ENCODE peak calls at places on chromosome 10, in eight cellular contexts. Y, M, J, S, B, R, P and H are unnamed samples.

GRCh38 chr10:60934215-60935175 is 9.5 kb downstream of the RHOBTB1 start:
- DNase-seq in Y (no peak), M (no peak), J (peak), S (no peak), B (no peak), R (no peak), P (no peak), H (no peak)

GRCh38 chr10:73095479-73096021 is 1.1 kb downstream of the P4HA1 start:
- DNase-seq in Y (peak), M (peak), J (peak), S (peak), B (peak), R (no peak), P (peak), H (peak)

GRCh38 chr10:17026686-17027485 is 102.7 kb downstream of the CUBN start:
- DNase-seq in Y (peak), M (no peak), J (peak), S (peak), B (peak), R (no peak), P (peak), H (peak)

GRCh38 chr10:70528726-70529362 is 50.3 kb downstream of the PALD1 start:
- DNase-seq in Y (peak), M (peak), J (peak), S (peak), B (peak), R (no peak), P (peak), H (peak)

GRCh38 chr10:69088471-69088769 is 517 bp downstream of the SRGN start:
- DNase-seq in Y (no peak), M (no peak), J (peak), S (no peak), B (no peak), R (no peak), P (no peak), H (no peak)

GRCh38 chr10:22170582-22170981 is 47.2 kb downstream of the EBLN1 start:
- DNase-seq in Y (no peak), M (no peak), J (no peak), S (no peak), B (no peak), R (no peak), P (no peak), H (no peak)

GRCh38 chr10:133258066-133258817 is 18.4 kb downstream of the ADAM8 start:
- DNase-seq in Y (no peak), M (peak), J (no peak), S (no peak), B (no peak), R (peak), P (no peak), H (peak)

GRCh38 chr10:68989317-68989990 is 851 bp downstream of the KIFBP start:
- DNase-seq in Y (peak), M (no peak), J (peak), S (peak), B (peak), R (no peak), P (peak), H (no peak)

GRCh38 chr10:29435809-29436501 is 147.1 kb downstream of the LYZL1 start:
- DNase-seq in Y (peak), M (no peak), J (peak), S (peak), B (peak), R (no peak), P (peak), H (no peak)

GRCh38 chr10:76509501-76509900 is 1078.1 kb downstream of the LRMDA start:
- DNase-seq in Y (peak), M (no peak), J (peak), S (no peak), B (no peak), R (no peak), P (no peak), H (no peak)

GRCh38 chr10:15182541-15183207 is 14.2 kb upstream of the NMT2 start:
- DNase-seq in Y (no peak), M (no peak), J (peak), S (peak), B (peak), R (no peak), P (peak), H (peak)

GRCh38 chr10:132872658-132873057 is 69.7 kb downstream of the CFAP46 start:
- DNase-seq in Y (no peak), M (no peak), J (no peak), S (no peak), B (no peak), R (no peak), P (no peak), H (no peak)

GRCh38 chr10:35236739-35237138 is 99.6 kb upstream of the CCNY start:
- DNase-seq in Y (peak), M (no peak), J (peak), S (peak), B (peak), R (no peak), P (no peak), H (peak)

GRCh38 chr10:31819393-31819820 is 109.2 kb downstream of the ARHGAP12 start:
- DNase-seq in Y (no peak), M (no peak), J (no peak), S (no peak), B (no peak), R (no peak), P (peak), H (no peak)

GRCh38 chr10:63700209-63700934 is 179.2 kb downstream of the REEP3 start:
- DNase-seq in Y (peak), M (peak), J (peak), S (peak), B (peak), R (no peak), P (peak), H (peak)

GRCh38 chr10:59553127-59553649 is 156.5 kb downstream of the SLC16A9 start:
- DNase-seq in Y (no peak), M (no peak), J (no peak), S (no peak), B (no peak), R (no peak), P (no peak), H (no peak)
- TF ChIP-seq CTCF in Y (no peak), M (no peak), J (no peak), S (no peak), B (no peak), R (no peak), P (no peak), H (no peak)

DNA sequence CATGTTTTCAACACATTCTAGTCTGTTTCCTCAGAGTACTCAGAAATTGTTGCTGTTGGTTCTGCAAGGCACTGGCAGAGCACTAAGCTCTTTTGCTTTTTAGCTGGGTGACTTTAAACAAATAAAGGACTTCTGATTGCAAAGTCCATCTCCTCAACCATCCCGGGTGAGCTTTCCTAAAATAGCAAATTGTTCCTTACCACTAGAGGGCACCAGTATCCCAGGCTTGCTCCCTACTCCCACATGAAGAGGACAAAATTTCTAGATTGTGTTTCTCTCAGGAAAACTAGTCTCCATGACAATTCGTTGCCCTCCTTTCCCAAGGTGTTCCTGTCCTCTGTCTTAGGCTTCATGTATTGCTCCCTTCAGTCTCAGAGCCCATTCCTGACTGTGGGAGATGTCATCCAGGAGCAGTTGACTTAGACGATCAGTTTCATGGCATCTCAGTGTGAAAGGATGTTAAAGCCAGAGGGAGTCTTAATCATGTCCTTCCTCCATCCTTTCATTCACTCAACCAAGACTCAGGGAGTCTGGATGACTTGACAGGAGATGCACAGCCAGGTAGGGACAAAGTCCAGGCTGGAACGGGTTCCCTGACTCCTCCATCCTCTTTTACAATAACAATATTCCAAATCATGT is 23.8 kb downstream of the OPALIN start:
- DNase-seq in Y (peak), M (peak), J (peak), S (peak), B (peak), R (no peak), P (peak), H (peak)
- TF ChIP-seq CTCF in Y (peak), M (peak), J (peak), S (peak), B (peak), R (peak), P (peak), H (peak)

GRCh38 chr10:56782503-56782902 is 421.4 kb upstream of the ZWINT start:
- DNase-seq in Y (no peak), M (no peak), J (no peak), S (no peak), B (no peak), R (no peak), P (no peak), H (no peak)
- TF ChIP-seq CTCF in Y (no peak), M (no peak), J (no peak), S (no peak), B (no peak), R (no peak), P (no peak), H (peak)

DNA sequence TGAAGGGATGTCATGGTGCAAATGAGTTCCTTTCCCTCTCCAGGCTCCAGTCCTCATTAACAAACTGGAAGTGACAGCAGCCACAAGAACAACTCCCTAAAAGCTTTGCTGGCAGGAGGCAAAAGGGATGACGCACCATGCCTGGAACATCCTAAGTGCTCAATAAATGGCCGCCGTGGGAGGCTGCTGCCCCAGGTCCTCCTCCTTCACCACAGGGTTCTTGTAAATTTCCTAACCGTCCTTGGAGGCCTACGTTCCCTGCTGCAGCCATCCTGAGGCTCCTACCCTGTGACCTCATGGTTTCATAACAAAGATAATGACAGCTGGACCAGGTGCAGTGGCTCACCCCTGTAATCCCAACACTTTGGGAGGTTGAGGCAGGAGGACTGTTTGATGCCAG is 41.2 kb upstream of the CAMK1D start:
- DNase-seq in Y (no peak), M (peak), J (no peak), S (no peak), B (no peak), R (no peak), P (no peak), H (no peak)
- TF ChIP-seq CTCF in Y (no peak), M (no peak), J (no peak), S (no peak), B (no peak), R (no peak), P (no peak), H (no peak)

GRCh38 chr10:110221721-110222261 is 14.4 kb downstream of the MXI1 start:
- DNase-seq in Y (peak), M (peak), J (peak), S (peak), B (peak), R (peak), P (peak), H (peak)
- TF ChIP-seq CTCF in Y (peak), M (peak), J (peak), S (peak), B (peak), R (no peak), P (peak), H (no peak)

GRCh38 chr10:129768437-129769355 is 195.4 kb downstream of the EBF3 start:
- DNase-seq in Y (no peak), M (peak), J (no peak), S (no peak), B (no peak), R (no peak), P (no peak), H (no peak)
- TF ChIP-seq CTCF in Y (no peak), M (peak), J (no peak), S (no peak), B (no peak), R (no peak), P (no peak), H (no peak)

DNA sequence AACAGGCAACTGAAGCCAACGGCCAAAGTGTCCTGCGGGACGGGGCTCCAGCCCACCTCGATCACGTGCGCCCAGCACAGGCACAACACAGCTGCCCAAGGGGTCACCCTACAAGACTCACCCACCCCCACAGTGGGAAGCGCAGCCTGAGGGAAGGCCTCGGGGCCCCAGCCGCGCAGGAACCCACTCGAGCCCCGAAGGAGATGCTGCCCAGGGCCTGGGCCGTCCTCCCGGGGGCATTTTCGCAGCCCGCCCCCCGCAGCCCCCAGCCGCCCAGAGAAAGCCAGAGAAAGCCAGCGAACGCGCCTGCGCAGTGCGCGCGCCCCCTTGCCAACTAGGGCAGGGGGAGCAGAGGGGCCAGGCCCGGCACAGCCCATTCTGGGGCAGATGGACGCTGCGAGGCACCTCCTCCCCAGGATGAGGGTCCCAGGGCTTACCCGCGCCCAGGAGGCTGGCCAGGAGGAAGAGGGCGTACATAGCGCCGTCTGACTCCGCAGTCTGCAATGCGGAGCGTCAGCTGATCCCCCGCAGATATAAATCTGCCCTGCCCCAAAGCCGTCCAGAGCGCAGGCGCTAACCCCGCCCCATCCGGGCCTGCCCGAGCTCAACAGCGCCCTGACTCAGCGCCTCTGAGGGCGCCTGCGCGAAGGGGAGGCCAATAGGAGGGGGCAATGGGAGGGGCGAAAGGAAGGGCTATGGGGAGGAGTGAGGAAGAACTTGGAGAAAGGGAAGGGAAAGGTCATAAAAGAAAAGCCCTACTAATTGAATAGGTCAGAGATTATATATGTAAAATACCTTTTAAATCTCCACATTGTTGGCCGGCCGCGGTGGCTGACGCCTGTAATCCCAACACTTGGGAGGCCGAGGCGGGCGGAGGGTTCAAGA is at the start of gene PSAP:
- DNase-seq in Y (peak), M (peak), J (peak), S (peak), B (peak), R (peak), P (peak), H (peak)
- TF ChIP-seq CTCF in Y (no peak), M (no peak), J (peak), S (no peak), B (no peak), R (no peak), P (no peak), H (no peak)

GRCh38 chr10:51403522-51403921 is 295.9 kb downstream of the CSTF2T start:
- DNase-seq in Y (no peak), M (no peak), J (no peak), S (no peak), B (no peak), R (no peak), P (no peak), H (no peak)

GRCh38 chr10:51397695-51398094 is 301.7 kb downstream of the CSTF2T start:
- DNase-seq in Y (peak), M (no peak), J (peak), S (peak), B (peak), R (peak), P (peak), H (peak)

GRCh38 chr10:51397244-51397643 is 302.2 kb downstream of the CSTF2T start:
- DNase-seq in Y (no peak), M (no peak), J (no peak), S (no peak), B (no peak), R (no peak), P (no peak), H (no peak)

GRCh38 chr10:51399840-51400239 is 299.6 kb downstream of the CSTF2T start:
- DNase-seq in Y (no peak), M (no peak), J (no peak), S (no peak), B (no peak), R (no peak), P (no peak), H (no peak)

DNA sequence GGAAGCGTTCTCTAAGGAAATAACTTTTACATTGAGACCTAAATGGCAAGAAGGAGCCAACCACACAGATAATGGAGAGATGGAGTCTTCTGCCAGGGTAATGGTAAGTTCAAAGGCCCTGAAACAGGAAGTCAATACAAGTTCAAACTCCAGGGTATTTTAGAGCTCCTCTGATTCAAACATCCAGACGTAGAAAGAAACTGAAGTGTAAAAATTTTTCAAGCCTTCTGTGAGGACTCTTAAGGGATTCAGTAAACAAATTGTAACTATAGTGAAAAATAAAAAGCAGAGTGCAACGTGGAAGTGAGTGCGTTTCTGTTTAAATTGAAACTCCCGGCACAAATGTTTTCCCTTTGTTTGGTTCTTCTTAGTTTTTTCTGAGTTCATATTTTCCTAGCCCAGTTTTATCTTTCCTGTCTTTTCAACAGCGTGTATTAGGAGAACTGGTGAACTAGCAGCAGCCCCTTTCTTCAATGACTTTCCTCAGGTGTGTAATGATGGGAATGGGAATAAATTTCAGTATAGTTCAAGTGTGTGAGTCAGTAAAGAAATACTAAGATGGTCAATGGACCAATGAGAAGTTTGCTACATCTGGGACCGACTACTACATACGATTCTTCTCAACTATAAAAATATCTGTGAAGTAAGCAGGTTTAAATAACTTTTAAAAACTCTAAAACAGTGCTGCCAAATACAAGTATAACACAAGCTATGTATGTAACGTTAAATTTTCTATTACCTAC is 298.9 kb downstream of the CSTF2T start:
- DNase-seq in Y (no peak), M (no peak), J (no peak), S (no peak), B (no peak), R (no peak), P (no peak), H (no peak)
- TF ChIP-seq CTCF in Y (no peak), M (no peak), J (no peak), S (no peak), B (no peak), R (no peak), P (no peak), H (no peak)